ENCODE peak calls at places on chromosomes 5 and 9, in four cellular contexts. R is SJCRH30; J is C1 segment of cervical spinal cord; M is stimulated activated CD8-positive, alpha-beta memory T cell treated with anti-CD3 and anti-CD28 coated beads, Interleukin-15, amount 100 ng/mL, for 4 hours. F is an unnamed sample.

GRCh38 chr5:33556330-33557328 is 115.9 kb downstream of the TARS1 start:
- DNase-seq in R (no peak), J (no peak), M (no peak), F (no peak)

GRCh38 chr9:112020680-112021596 is 124.3 kb downstream of the UGCG start:
- DNase-seq in J (no peak), R (no peak), M (no peak), F (no peak)

GRCh38 chr5:169716287-169716686 is 79.2 kb downstream of the DOCK2 start:
- DNase-seq in R (no peak), M (no peak), J (no peak), F (no peak)

GRCh38 chr9:87194471-87194870 is 247.2 kb upstream of the GAS1 start:
- DNase-seq in R (no peak), M (no peak), J (no peak), F (no peak)

GRCh38 chr9:94586814-94587213 is 6.8 kb downstream of the FBP2 start:
- DNase-seq in J (no peak), R (no peak), M (no peak), F (no peak)

GRCh38 chr9:110714314-110714713 is 45.7 kb downstream of the MUSK start:
- DNase-seq in M (no peak), R (no peak), J (no peak), F (no peak)

GRCh38 chr5:81247441-81247972 is 14.4 kb downstream of the CKMT2 start:
- DNase-seq in M (no peak), J (no peak), R (no peak), F (no peak)

GRCh38 chr5:154510156-154510555 is 32.1 kb upstream of the HAND1 start:
- DNase-seq in J (no peak), R (no peak), M (no peak), F (no peak)

GRCh38 chr9:96020300-96020821 is 144.9 kb downstream of the ERCC6L2 start:
- DNase-seq in R (no peak), J (no peak), M (no peak), F (no peak)

GRCh38 chr5:132653716-132654115 is 4.3 kb upstream of the IL13 start:
- DNase-seq in J (no peak), M (no peak), R (no peak), F (no peak)

GRCh38 chr5:95382843-95383242 is 8.3 kb upstream of the FAM81B start:
- DNase-seq in J (no peak), R (no peak), M (no peak), F (no peak)

GRCh38 chr5:135240283-135240633 is 158.8 kb downstream of the MACROH2A1 start:
- DNase-seq in R (no peak), J (no peak), M (no peak), F (no peak)

GRCh38 chr9:122206118-122207046 is 22.4 kb downstream of the LHX6 start:
- DNase-seq in M (no peak), R (peak; percentile 80), J (no peak), F (no peak)

GRCh38 chr5:91176288-91177016 is 206.7 kb downstream of the ARRDC3 start:
- DNase-seq in J (no peak), R (no peak), M (no peak), F (no peak)

GRCh38 chr9:76379494-76379893 is 14.7 kb downstream of the RFK start:
- DNase-seq in J (no peak), M (no peak), R (peak; percentile 68), F (no peak)

GRCh38 chr9:83027153-83027867 is 35.6 kb downstream of the RASEF start:
- DNase-seq in M (no peak), R (peak; percentile 30), J (no peak), F (no peak)

GRCh38 chr5:150137168-150137957 is 18.3 kb downstream of the PDGFRB start:
- DNase-seq in M (no peak), J (no peak), R (no peak), F (no peak)

GRCh38 chr5:177085985-177086917 is at the start of gene FGFR4:
- DNase-seq in J (no peak), M (peak; percentile 10), R (peak; percentile 95), F (peak; percentile 30)

GRCh38 chr9:106892632-106893031 is 29.7 kb downstream of the ZNF462 start:
- DNase-seq in R (peak; percentile 93), M (no peak), J (no peak), F (no peak)

GRCh38 chr5:37606632-37607248 is 227.6 kb downstream of the WDR70 start:
- DNase-seq in R (no peak), J (no peak), M (no peak), F (no peak)

GRCh38 chr9:16515207-16515606 is 355.3 kb downstream of the BNC2 start:
- DNase-seq in J (no peak), R (no peak), M (no peak), F (no peak)

GRCh38 chr5:106818552-106818951 is 852.2 kb downstream of the EFNA5 start:
- DNase-seq in J (no peak), M (no peak), R (no peak), F (no peak)

GRCh38 chr9:92404437-92404836 is at the start of gene OGN:
- DNase-seq in J (no peak), M (no peak), R (no peak), F (no peak)

GRCh38 chr5:131635755-131636479 is 888 bp upstream of the RAPGEF6 start:
- DNase-seq in R (no peak), M (no peak), J (no peak), F (no peak)

GRCh38 chr9:131733601-131734061 is 6.2 kb downstream of the RAPGEF1 start:
- DNase-seq in J (no peak), R (peak; percentile 98), M (no peak), F (no peak)

GRCh38 chr5:161703528-161703927 is 18.0 kb downstream of the GABRA6 start:
- DNase-seq in R (no peak), J (no peak), M (no peak), F (no peak)

GRCh38 chr5:10485142-10485795 is 43.6 kb downstream of the ROPN1L start:
- DNase-seq in R (peak; percentile 90), J (no peak), M (no peak), F (no peak)

GRCh38 chr9:127267793-127268507 is 3.4 kb downstream of the GARNL3 start:
- DNase-seq in M (no peak), J (no peak), R (no peak), F (no peak)

GRCh38 chr9:89835676-89836075 is 230.9 kb downstream of the GADD45G start:
- DNase-seq in J (no peak), R (no peak), M (no peak), F (no peak)

GRCh38 chr5:125575561-125576504 is 829.4 kb upstream of the ZNF608 start:
- DNase-seq in R (peak; percentile 66), J (no peak), M (no peak), F (no peak)

F was measured in esophagus squamous epithelium.